ENCODE peak calls at places on chromosomes 7 and 10, in seven cellular contexts. One of them, this sample, is unnamed.

GRCh38 chr10:110837418-110838120 is 34.2 kb upstream of the PDCD4 start:
- DNase-seq in upper lobe of left lung: no peak
- DNase-seq in neural progenitor cell: no peak
- DNase-seq in fibroblast of lung: no peak
- DNase-seq in tibial artery: no peak
- DNase-seq in uterus: peak; percentile 48
- DNase-seq in right atrium auricular region: no peak
- DNase-seq in this sample: no peak

GRCh38 chr10:109740436-109740835 is 182.9 kb downstream of the XPNPEP1 start:
- DNase-seq in upper lobe of left lung: no peak
- DNase-seq in neural progenitor cell: no peak
- DNase-seq in fibroblast of lung: no peak
- DNase-seq in tibial artery: no peak
- DNase-seq in uterus: no peak
- DNase-seq in right atrium auricular region: no peak
- DNase-seq in this sample: no peak

GRCh38 chr10:34584164-34584563 is 230.9 kb downstream of the PARD3 start:
- DNase-seq in upper lobe of left lung: no peak
- DNase-seq in neural progenitor cell: no peak
- DNase-seq in fibroblast of lung: peak; percentile 88
- DNase-seq in tibial artery: no peak
- DNase-seq in uterus: no peak
- DNase-seq in right atrium auricular region: no peak
- DNase-seq in this sample: peak; percentile 16

GRCh38 chr7:137801003-137801402 is 45.8 kb downstream of the DGKI start:
- DNase-seq in upper lobe of left lung: no peak
- DNase-seq in neural progenitor cell: no peak
- DNase-seq in fibroblast of lung: peak; percentile 58
- DNase-seq in tibial artery: no peak
- DNase-seq in uterus: no peak
- DNase-seq in right atrium auricular region: no peak
- DNase-seq in this sample: peak; percentile 4

GRCh38 chr7:85381212-85381611 is 194.4 kb upstream of the SEMA3D start:
- DNase-seq in upper lobe of left lung: no peak
- DNase-seq in neural progenitor cell: no peak
- DNase-seq in fibroblast of lung: no peak
- DNase-seq in tibial artery: no peak
- DNase-seq in uterus: no peak
- DNase-seq in right atrium auricular region: no peak
- DNase-seq in this sample: no peak

GRCh38 chr7:158549176-158549833 is 38.3 kb downstream of the PTPRN2 start:
- DNase-seq in upper lobe of left lung: no peak
- DNase-seq in neural progenitor cell: peak; percentile 62
- DNase-seq in fibroblast of lung: no peak
- DNase-seq in tibial artery: no peak
- DNase-seq in uterus: peak; percentile 52
- DNase-seq in right atrium auricular region: no peak
- DNase-seq in this sample: no peak

GRCh38 chr7:75743455-75743859 is 4.7 kb upstream of the HIP1 start:
- DNase-seq in upper lobe of left lung: no peak
- DNase-seq in neural progenitor cell: no peak
- DNase-seq in fibroblast of lung: no peak
- DNase-seq in tibial artery: no peak
- DNase-seq in uterus: no peak
- DNase-seq in right atrium auricular region: no peak
- DNase-seq in this sample: no peak

GRCh38 chr7:108171164-108171563 is 41.0 kb upstream of the LAMB4 start:
- DNase-seq in upper lobe of left lung: no peak
- DNase-seq in neural progenitor cell: no peak
- DNase-seq in fibroblast of lung: no peak
- DNase-seq in tibial artery: no peak
- DNase-seq in uterus: no peak
- DNase-seq in right atrium auricular region: no peak
- DNase-seq in this sample: no peak

GRCh38 chr7:158066085-158066484 is 521.5 kb downstream of the PTPRN2 start:
- DNase-seq in upper lobe of left lung: no peak
- DNase-seq in neural progenitor cell: no peak
- DNase-seq in fibroblast of lung: no peak
- DNase-seq in tibial artery: no peak
- DNase-seq in uterus: no peak
- DNase-seq in right atrium auricular region: no peak
- DNase-seq in this sample: no peak

GRCh38 chr7:30924624-30925023 is 13.0 kb downstream of the AQP1 start:
- DNase-seq in upper lobe of left lung: no peak
- DNase-seq in neural progenitor cell: no peak
- DNase-seq in fibroblast of lung: no peak
- DNase-seq in tibial artery: peak; percentile 47
- DNase-seq in uterus: no peak
- DNase-seq in right atrium auricular region: no peak
- DNase-seq in this sample: no peak

GRCh38 chr7:115005942-115006341 is 84.0 kb downstream of the MDFIC start:
- DNase-seq in upper lobe of left lung: no peak
- DNase-seq in neural progenitor cell: peak; percentile 46
- DNase-seq in fibroblast of lung: no peak
- DNase-seq in tibial artery: no peak
- DNase-seq in uterus: no peak
- DNase-seq in right atrium auricular region: no peak
- DNase-seq in this sample: no peak

GRCh38 chr10:46251857-46252847 is 34.6 kb upstream of the ANTXRL start:
- DNase-seq in upper lobe of left lung: peak; percentile 15
- DNase-seq in neural progenitor cell: no peak
- DNase-seq in fibroblast of lung: no peak
- DNase-seq in tibial artery: peak; percentile 61
- DNase-seq in uterus: no peak
- DNase-seq in right atrium auricular region: peak; percentile 51
- DNase-seq in this sample: no peak

GRCh38 chr7:30950197-30950596 is 13.6 kb upstream of the GHRHR start:
- DNase-seq in upper lobe of left lung: no peak
- DNase-seq in neural progenitor cell: no peak
- DNase-seq in fibroblast of lung: no peak
- DNase-seq in tibial artery: no peak
- DNase-seq in uterus: no peak
- DNase-seq in right atrium auricular region: no peak
- DNase-seq in this sample: no peak

GRCh38 chr7:158047386-158048059 is 540.1 kb downstream of the PTPRN2 start:
- DNase-seq in upper lobe of left lung: no peak
- DNase-seq in neural progenitor cell: peak; percentile 1
- DNase-seq in fibroblast of lung: no peak
- DNase-seq in tibial artery: no peak
- DNase-seq in uterus: no peak
- DNase-seq in right atrium auricular region: no peak
- DNase-seq in this sample: no peak

GRCh38 chr7:335358-336148 is 45.6 kb downstream of the FOXL3 start:
- DNase-seq in upper lobe of left lung: no peak
- DNase-seq in neural progenitor cell: no peak
- DNase-seq in fibroblast of lung: no peak
- DNase-seq in tibial artery: no peak
- DNase-seq in uterus: no peak
- DNase-seq in right atrium auricular region: no peak
- DNase-seq in this sample: no peak

GRCh38 chr7:15781944-15782343 is 95.5 kb upstream of the MEOX2 start:
- DNase-seq in upper lobe of left lung: no peak
- DNase-seq in neural progenitor cell: no peak
- DNase-seq in fibroblast of lung: no peak
- DNase-seq in tibial artery: no peak
- DNase-seq in uterus: no peak
- DNase-seq in right atrium auricular region: no peak
- DNase-seq in this sample: no peak

GRCh38 chr7:51764981-51765380 is 448.4 kb upstream of the COBL start:
- DNase-seq in upper lobe of left lung: no peak
- DNase-seq in neural progenitor cell: no peak
- DNase-seq in fibroblast of lung: no peak
- DNase-seq in tibial artery: no peak
- DNase-seq in uterus: no peak
- DNase-seq in right atrium auricular region: no peak
- DNase-seq in this sample: no peak

GRCh38 chr7:100483728-100484635 is at the start of gene NYAP1:
- DNase-seq in upper lobe of left lung: peak; percentile 54
- DNase-seq in neural progenitor cell: peak; percentile 82
- DNase-seq in fibroblast of lung: peak; percentile 31
- DNase-seq in tibial artery: no peak
- DNase-seq in uterus: peak; percentile 79
- DNase-seq in right atrium auricular region: no peak
- DNase-seq in this sample: peak; percentile 40

GRCh38 chr10:28913850-28914249 is 236.5 kb downstream of the BAMBI start:
- DNase-seq in upper lobe of left lung: no peak
- DNase-seq in neural progenitor cell: no peak
- DNase-seq in fibroblast of lung: peak; percentile 39
- DNase-seq in tibial artery: no peak
- DNase-seq in uterus: no peak
- DNase-seq in right atrium auricular region: peak; percentile 56
- DNase-seq in this sample: peak; percentile 24

GRCh38 chr7:1395211-1396070 is 63.8 kb downstream of the MICALL2 start:
- DNase-seq in upper lobe of left lung: no peak
- DNase-seq in neural progenitor cell: no peak
- DNase-seq in fibroblast of lung: no peak
- DNase-seq in tibial artery: no peak
- DNase-seq in uterus: no peak
- DNase-seq in right atrium auricular region: no peak
- DNase-seq in this sample: no peak

GRCh38 chr7:133344275-133344674 is 91.4 kb downstream of the EXOC4 start:
- DNase-seq in upper lobe of left lung: no peak
- DNase-seq in neural progenitor cell: no peak
- DNase-seq in fibroblast of lung: no peak
- DNase-seq in tibial artery: no peak
- DNase-seq in uterus: no peak
- DNase-seq in right atrium auricular region: no peak
- DNase-seq in this sample: peak; percentile 8

GRCh38 chr10:36280396-36280795 is 638.3 kb upstream of the FZD8 start:
- DNase-seq in upper lobe of left lung: no peak
- DNase-seq in neural progenitor cell: no peak
- DNase-seq in fibroblast of lung: peak; percentile 43
- DNase-seq in tibial artery: no peak
- DNase-seq in uterus: no peak
- DNase-seq in right atrium auricular region: no peak
- DNase-seq in this sample: no peak

GRCh38 chr7:84529480-84530205 is 335.1 kb upstream of the SEMA3A start:
- DNase-seq in upper lobe of left lung: no peak
- DNase-seq in neural progenitor cell: no peak
- DNase-seq in fibroblast of lung: peak; percentile 89
- DNase-seq in tibial artery: no peak
- DNase-seq in uterus: no peak
- DNase-seq in right atrium auricular region: no peak
- DNase-seq in this sample: peak; percentile 70

GRCh38 chr10:73908853-73909611 is 1.9 kb upstream of the PLAU start:
- DNase-seq in upper lobe of left lung: peak; percentile 64
- DNase-seq in neural progenitor cell: no peak
- DNase-seq in fibroblast of lung: peak; percentile 98
- DNase-seq in tibial artery: peak; percentile 76
- DNase-seq in uterus: peak; percentile 48
- DNase-seq in right atrium auricular region: peak; percentile 76
- DNase-seq in this sample: peak; percentile 85

GRCh38 chr10:48306265-48306869 is at the start of gene MAPK8:
- DNase-seq in upper lobe of left lung: peak; percentile 95
- DNase-seq in neural progenitor cell: peak; percentile 96
- DNase-seq in fibroblast of lung: peak; percentile 79
- DNase-seq in tibial artery: peak; percentile 94
- DNase-seq in uterus: peak; percentile 92
- DNase-seq in right atrium auricular region: peak; percentile 88
- DNase-seq in this sample: peak; percentile 97

GRCh38 chr10:48305905-48306264 is 592 bp upstream of the MAPK8 start:
- DNase-seq in upper lobe of left lung: no peak
- DNase-seq in neural progenitor cell: no peak
- DNase-seq in fibroblast of lung: no peak
- DNase-seq in tibial artery: no peak
- DNase-seq in uterus: no peak
- DNase-seq in right atrium auricular region: no peak
- DNase-seq in this sample: no peak

GRCh38 chr10:48306870-48307531 is 524 bp downstream of the MAPK8 start:
- DNase-seq in upper lobe of left lung: peak; percentile 56
- DNase-seq in neural progenitor cell: peak; percentile 72
- DNase-seq in fibroblast of lung: peak; percentile 62
- DNase-seq in tibial artery: peak; percentile 79
- DNase-seq in uterus: peak; percentile 61
- DNase-seq in right atrium auricular region: peak; percentile 66
- DNase-seq in this sample: peak; percentile 64

GRCh38 chr10:48307584-48307983 is 1.1 kb downstream of the MAPK8 start:
- DNase-seq in upper lobe of left lung: no peak
- DNase-seq in neural progenitor cell: no peak
- DNase-seq in fibroblast of lung: no peak
- DNase-seq in tibial artery: no peak
- DNase-seq in uterus: no peak
- DNase-seq in right atrium auricular region: no peak
- DNase-seq in this sample: no peak

GRCh38 chr10:48309711-48310226 is 3.3 kb downstream of the MAPK8 start:
- DNase-seq in upper lobe of left lung: no peak
- DNase-seq in neural progenitor cell: peak; percentile 11
- DNase-seq in fibroblast of lung: peak; percentile 88
- DNase-seq in tibial artery: no peak
- DNase-seq in uterus: no peak
- DNase-seq in right atrium auricular region: no peak
- DNase-seq in this sample: peak; percentile 48
- TF ChIP-seq CTCF in upper lobe of left lung: no peak
- TF ChIP-seq CTCF in neural progenitor cell: peak; percentile 52
- TF ChIP-seq CTCF in fibroblast of lung: no peak
- TF ChIP-seq CTCF in tibial artery: no peak
- TF ChIP-seq CTCF in uterus: no peak
- TF ChIP-seq CTCF in right atrium auricular region: no peak
- TF ChIP-seq CTCF in this sample: peak; percentile 16

DNA sequence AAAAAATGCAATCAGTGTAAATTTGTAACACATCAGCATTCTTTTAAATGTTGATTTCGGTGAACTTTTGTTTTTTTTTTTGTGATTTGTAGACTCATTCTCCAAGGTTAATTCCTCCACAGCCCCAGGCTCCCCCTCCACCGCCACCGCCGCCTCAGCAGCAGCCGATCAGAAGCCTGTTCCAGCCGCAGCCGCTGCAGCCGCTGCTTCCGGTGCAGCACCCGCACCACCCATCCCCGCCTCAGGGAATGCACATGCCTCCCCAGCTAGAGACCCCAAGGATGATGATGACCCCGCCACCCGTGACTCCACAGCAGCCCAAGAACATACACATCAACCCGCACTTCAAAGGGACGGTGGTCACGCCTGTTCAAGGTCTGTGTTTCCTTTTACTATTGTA is 66.6 kb downstream of the RBM33 start:
- DNase-seq in upper lobe of left lung: no peak
- DNase-seq in neural progenitor cell: no peak
- DNase-seq in fibroblast of lung: no peak
- DNase-seq in tibial artery: no peak
- DNase-seq in uterus: no peak
- DNase-seq in right atrium auricular region: no peak
- DNase-seq in this sample: no peak
- H3K27ac ChIP-seq in upper lobe of left lung: no peak overlapping the region
- H3K27ac ChIP-seq in neural progenitor cell: no peak overlapping the region
- H3K27ac ChIP-seq in fibroblast of lung: no peak overlapping the region
- H3K27ac ChIP-seq in tibial artery: no peak overlapping the region
- H3K27ac ChIP-seq in uterus: no peak overlapping the region
- H3K27ac ChIP-seq in right atrium auricular region: no peak overlapping the region
- H3K27ac ChIP-seq in this sample: no peak overlapping the region

GRCh38 chr10:111916011-111916410 is 267.6 kb downstream of the GPAM start:
- DNase-seq in upper lobe of left lung: no peak
- DNase-seq in neural progenitor cell: no peak
- DNase-seq in fibroblast of lung: no peak
- DNase-seq in tibial artery: no peak
- DNase-seq in uterus: no peak
- DNase-seq in right atrium auricular region: no peak
- DNase-seq in this sample: no peak
- TF ChIP-seq CTCF in upper lobe of left lung: no peak
- TF ChIP-seq CTCF in neural progenitor cell: no peak
- TF ChIP-seq CTCF in fibroblast of lung: no peak
- TF ChIP-seq CTCF in tibial artery: no peak
- TF ChIP-seq CTCF in uterus: no peak
- TF ChIP-seq CTCF in right atrium auricular region: no peak
- TF ChIP-seq CTCF in this sample: no peak

GRCh38 chr7:105230486-105230885 is 158.2 kb downstream of the SRPK2 start:
- DNase-seq in upper lobe of left lung: no peak
- DNase-seq in neural progenitor cell: no peak
- DNase-seq in fibroblast of lung: no peak
- DNase-seq in tibial artery: no peak
- DNase-seq in uterus: no peak
- DNase-seq in right atrium auricular region: no peak
- DNase-seq in this sample: peak; percentile 44
- H3K27ac ChIP-seq in upper lobe of left lung: no peak overlapping the region
- H3K27ac ChIP-seq in neural progenitor cell: no peak overlapping the region
- H3K27ac ChIP-seq in fibroblast of lung: no peak overlapping the region
- H3K27ac ChIP-seq in tibial artery: no peak overlapping the region
- H3K27ac ChIP-seq in uterus: no peak overlapping the region
- H3K27ac ChIP-seq in right atrium auricular region: no peak overlapping the region
- H3K27ac ChIP-seq in this sample: peak overlapping the region; percentile 78